ENCODE peak calls at places on chromosomes 3 and 15, in ten cellular contexts. L is anterior cingulate cortex; X is endothelial cell; Z is effector CD8-positive, alpha-beta T cell; J is Panc1; C is SHP77; E is GM23338; G is activated CD8-positive, alpha-beta memory T cell treated with anti-CD3 and anti-CD28 coated beads for 48 hours; Q is globus pallidus; I is D341Med. N is an unnamed sample.

GRCh38 chr3:172040976-172041963 is 1.9 kb downstream of the FNDC3B start:
- DNase-seq in L (no peak), X (no peak), Z (no peak), J (no peak), C (no peak), E (peak), G (no peak), Q (no peak), I (no peak), N (no peak)

GRCh38 chr3:25433868-25434267 is 5.8 kb downstream of the RARB start:
- DNase-seq in L (no peak), X (no peak), Z (no peak), J (no peak), C (no peak), E (no peak), G (no peak), Q (no peak), I (no peak), N (no peak)

GRCh38 chr3:45509038-45509767 is 85.3 kb upstream of the LIMD1 start:
- DNase-seq in L (peak), X (no peak), Z (no peak), J (no peak), C (no peak), E (peak), G (no peak), Q (peak), I (no peak), N (no peak)

GRCh38 chr3:28467414-28467813 is 118.8 kb upstream of the AZI2 start:
- DNase-seq in L (no peak), X (no peak), Z (no peak), J (no peak), C (no peak), E (no peak), G (no peak), Q (no peak), I (no peak), N (no peak)

GRCh38 chr15:51775967-51776816 is 24.8 kb downstream of the TMOD2 start:
- DNase-seq in L (no peak), X (peak), Z (peak), J (peak), C (peak), E (peak), G (no peak), Q (peak), I (peak), N (peak)

GRCh38 chr3:188133646-188134045 is 20.3 kb upstream of the LPP start:
- DNase-seq in L (no peak), X (no peak), Z (no peak), J (no peak), C (no peak), E (no peak), G (no peak), Q (no peak), I (no peak), N (no peak)

GRCh38 chr15:68268405-68268804 is 9.1 kb upstream of the FEM1B start:
- DNase-seq in L (no peak), X (no peak), Z (no peak), J (no peak), C (no peak), E (no peak), G (no peak), Q (no peak), I (no peak), N (no peak)

GRCh38 chr3:85077018-85077417 is 118.2 kb downstream of the CADM2 start:
- DNase-seq in L (no peak), X (no peak), Z (no peak), J (no peak), C (no peak), E (no peak), G (no peak), Q (no peak), I (no peak), N (no peak)

GRCh38 chr15:80036067-80036466 is 23.4 kb upstream of the ZFAND6 start:
- DNase-seq in L (no peak), X (no peak), Z (no peak), J (no peak), C (no peak), E (no peak), G (no peak), Q (no peak), I (no peak), N (no peak)

GRCh38 chr3:38164136-38164965 is 986 bp upstream of the OXSR1 start:
- DNase-seq in L (no peak), X (no peak), Z (no peak), J (no peak), C (no peak), E (no peak), G (no peak), Q (no peak), I (no peak), N (no peak)

GRCh38 chr3:42653560-42654330 is at the start of gene ZBTB47:
- DNase-seq in L (peak), X (peak), Z (no peak), J (no peak), C (no peak), E (peak), G (no peak), Q (peak), I (peak), N (peak)

GRCh38 chr3:96465521-96465920 is 348.9 kb upstream of the EPHA6 start:
- DNase-seq in L (no peak), X (no peak), Z (no peak), J (no peak), C (no peak), E (no peak), G (no peak), Q (no peak), I (no peak), N (no peak)

GRCh38 chr3:187750513-187751123 is 5.3 kb upstream of the BCL6 start:
- DNase-seq in L (no peak), X (no peak), Z (no peak), J (no peak), C (no peak), E (peak), G (no peak), Q (no peak), I (no peak), N (no peak)

GRCh38 chr3:56858331-56858730 is 56.6 kb upstream of the ARHGEF3 start:
- DNase-seq in L (no peak), X (no peak), Z (no peak), J (no peak), C (no peak), E (no peak), G (no peak), Q (peak), I (peak), N (peak)

GRCh38 chr3:122357828-122358617 is 25.0 kb downstream of the MIX23 start:
- DNase-seq in L (no peak), X (no peak), Z (no peak), J (no peak), C (no peak), E (no peak), G (no peak), Q (no peak), I (no peak), N (no peak)